ENCODE peak calls at places on chromosomes 2 and 18, in seven cellular contexts. One of them, this sample, is unnamed. For H3K4me1 and H3K27me3, the result is how much of the 10 kb centered on the place peaks cover.

GRCh38 chr2:113700186-113700841 is 56.1 kb downstream of the SLC35F5 start:
- DNase-seq in transverse colon: no peak
- DNase-seq in breast epithelium: no peak
- DNase-seq in right cardiac atrium: peak
- DNase-seq in heart right ventricle: peak
- DNase-seq in Caco-2: no peak
- DNase-seq in CD8-positive, alpha-beta T cell: peak
- DNase-seq in this sample: peak

GRCh38 chr18:41624461-41624860 is 330.6 kb upstream of the PIK3C3 start:
- DNase-seq in transverse colon: no peak
- DNase-seq in breast epithelium: no peak
- DNase-seq in right cardiac atrium: no peak
- DNase-seq in heart right ventricle: no peak
- DNase-seq in Caco-2: no peak
- DNase-seq in CD8-positive, alpha-beta T cell: no peak
- DNase-seq in this sample: no peak

GRCh38 chr2:5389740-5390139 is 302.4 kb upstream of the SOX11 start:
- DNase-seq in transverse colon: no peak
- DNase-seq in breast epithelium: no peak
- DNase-seq in right cardiac atrium: no peak
- DNase-seq in heart right ventricle: peak
- DNase-seq in Caco-2: no peak
- DNase-seq in CD8-positive, alpha-beta T cell: no peak
- DNase-seq in this sample: no peak

GRCh38 chr2:238100049-238100820 is at the start of gene ESPNL:
- DNase-seq in transverse colon: no peak
- DNase-seq in breast epithelium: peak
- DNase-seq in right cardiac atrium: peak
- DNase-seq in heart right ventricle: no peak
- DNase-seq in Caco-2: no peak
- DNase-seq in CD8-positive, alpha-beta T cell: no peak
- DNase-seq in this sample: peak

GRCh38 chr2:42364653-42365052 is 3.6 kb upstream of the COX7A2L start:
- DNase-seq in transverse colon: no peak
- DNase-seq in breast epithelium: no peak
- DNase-seq in right cardiac atrium: no peak
- DNase-seq in heart right ventricle: no peak
- DNase-seq in Caco-2: no peak
- DNase-seq in CD8-positive, alpha-beta T cell: no peak
- DNase-seq in this sample: no peak

GRCh38 chr18:9787716-9788115 is 79.6 kb downstream of the RAB31 start:
- DNase-seq in transverse colon: no peak
- DNase-seq in breast epithelium: no peak
- DNase-seq in right cardiac atrium: no peak
- DNase-seq in heart right ventricle: no peak
- DNase-seq in Caco-2: no peak
- DNase-seq in CD8-positive, alpha-beta T cell: no peak
- DNase-seq in this sample: no peak

GRCh38 chr18:70536370-70537062 is 247.7 kb downstream of the SOCS6 start:
- DNase-seq in transverse colon: no peak
- DNase-seq in breast epithelium: no peak
- DNase-seq in right cardiac atrium: no peak
- DNase-seq in heart right ventricle: no peak
- DNase-seq in Caco-2: no peak
- DNase-seq in CD8-positive, alpha-beta T cell: no peak
- DNase-seq in this sample: no peak

GRCh38 chr18:649341-649740 is 8.1 kb upstream of the TYMS start:
- DNase-seq in transverse colon: no peak
- DNase-seq in breast epithelium: no peak
- DNase-seq in right cardiac atrium: no peak
- DNase-seq in heart right ventricle: no peak
- DNase-seq in Caco-2: no peak
- DNase-seq in CD8-positive, alpha-beta T cell: no peak
- DNase-seq in this sample: no peak

GRCh38 chr2:173496746-173497145 is 142.1 kb downstream of the CDCA7 start:
- DNase-seq in transverse colon: no peak
- DNase-seq in breast epithelium: no peak
- DNase-seq in right cardiac atrium: no peak
- DNase-seq in heart right ventricle: no peak
- DNase-seq in Caco-2: no peak
- DNase-seq in CD8-positive, alpha-beta T cell: no peak
- DNase-seq in this sample: no peak

GRCh38 chr18:8951491-8951890 is 151.0 kb upstream of the NDUFV2 start:
- DNase-seq in transverse colon: no peak
- DNase-seq in breast epithelium: no peak
- DNase-seq in right cardiac atrium: no peak
- DNase-seq in heart right ventricle: no peak
- DNase-seq in Caco-2: no peak
- DNase-seq in CD8-positive, alpha-beta T cell: no peak
- DNase-seq in this sample: peak

GRCh38 chr2:626491-627339 is 50.5 kb downstream of the TMEM18 start:
- DNase-seq in transverse colon: no peak
- DNase-seq in breast epithelium: no peak
- DNase-seq in right cardiac atrium: no peak
- DNase-seq in heart right ventricle: no peak
- DNase-seq in Caco-2: no peak
- DNase-seq in CD8-positive, alpha-beta T cell: no peak
- DNase-seq in this sample: no peak

GRCh38 chr2:101327863-101328394 is 19.4 kb upstream of the RNF149 start:
- DNase-seq in transverse colon: peak
- DNase-seq in breast epithelium: peak
- DNase-seq in right cardiac atrium: no peak
- DNase-seq in heart right ventricle: no peak
- DNase-seq in Caco-2: peak
- DNase-seq in CD8-positive, alpha-beta T cell: no peak
- DNase-seq in this sample: peak
- H3K4me1 ChIP-seq in transverse colon: under half
- H3K4me1 ChIP-seq in breast epithelium: under half
- H3K4me1 ChIP-seq in right cardiac atrium: under half
- H3K4me1 ChIP-seq in heart right ventricle: under half
- H3K4me1 ChIP-seq in Caco-2: under half
- H3K4me1 ChIP-seq in CD8-positive, alpha-beta T cell: half or more
- H3K4me1 ChIP-seq in this sample: under half

GRCh38 chr2:240199133-240199870 is 58.8 kb upstream of the OTOS start:
- DNase-seq in transverse colon: no peak
- DNase-seq in breast epithelium: no peak
- DNase-seq in right cardiac atrium: no peak
- DNase-seq in heart right ventricle: no peak
- DNase-seq in Caco-2: no peak
- DNase-seq in CD8-positive, alpha-beta T cell: no peak
- DNase-seq in this sample: no peak
- H3K27me3 ChIP-seq in transverse colon: under half
- H3K27me3 ChIP-seq in breast epithelium: under half
- H3K27me3 ChIP-seq in right cardiac atrium: under half
- H3K27me3 ChIP-seq in heart right ventricle: under half
- H3K27me3 ChIP-seq in Caco-2: under half
- H3K27me3 ChIP-seq in CD8-positive, alpha-beta T cell: under half
- H3K27me3 ChIP-seq in this sample: under half

GRCh38 chr2:37919631-37920032 is 5.5 kb upstream of the RMDN2 start:
- DNase-seq in transverse colon: no peak
- DNase-seq in breast epithelium: no peak
- DNase-seq in right cardiac atrium: no peak
- DNase-seq in heart right ventricle: no peak
- DNase-seq in Caco-2: no peak
- DNase-seq in CD8-positive, alpha-beta T cell: no peak
- DNase-seq in this sample: peak

GRCh38 chr2:37918742-37919186 is 6.3 kb upstream of the RMDN2 start:
- DNase-seq in transverse colon: no peak
- DNase-seq in breast epithelium: no peak
- DNase-seq in right cardiac atrium: no peak
- DNase-seq in heart right ventricle: no peak
- DNase-seq in Caco-2: no peak
- DNase-seq in CD8-positive, alpha-beta T cell: no peak
- DNase-seq in this sample: peak

GRCh38 chr2:37915773-37916172 is 9.3 kb upstream of the RMDN2 start:
- DNase-seq in transverse colon: no peak
- DNase-seq in breast epithelium: no peak
- DNase-seq in right cardiac atrium: no peak
- DNase-seq in heart right ventricle: no peak
- DNase-seq in Caco-2: no peak
- DNase-seq in CD8-positive, alpha-beta T cell: no peak
- DNase-seq in this sample: no peak

GRCh38 chr2:37916512-37917082 is 8.5 kb upstream of the RMDN2 start:
- DNase-seq in transverse colon: peak
- DNase-seq in breast epithelium: no peak
- DNase-seq in right cardiac atrium: peak
- DNase-seq in heart right ventricle: no peak
- DNase-seq in Caco-2: no peak
- DNase-seq in CD8-positive, alpha-beta T cell: no peak
- DNase-seq in this sample: peak

DNA sequence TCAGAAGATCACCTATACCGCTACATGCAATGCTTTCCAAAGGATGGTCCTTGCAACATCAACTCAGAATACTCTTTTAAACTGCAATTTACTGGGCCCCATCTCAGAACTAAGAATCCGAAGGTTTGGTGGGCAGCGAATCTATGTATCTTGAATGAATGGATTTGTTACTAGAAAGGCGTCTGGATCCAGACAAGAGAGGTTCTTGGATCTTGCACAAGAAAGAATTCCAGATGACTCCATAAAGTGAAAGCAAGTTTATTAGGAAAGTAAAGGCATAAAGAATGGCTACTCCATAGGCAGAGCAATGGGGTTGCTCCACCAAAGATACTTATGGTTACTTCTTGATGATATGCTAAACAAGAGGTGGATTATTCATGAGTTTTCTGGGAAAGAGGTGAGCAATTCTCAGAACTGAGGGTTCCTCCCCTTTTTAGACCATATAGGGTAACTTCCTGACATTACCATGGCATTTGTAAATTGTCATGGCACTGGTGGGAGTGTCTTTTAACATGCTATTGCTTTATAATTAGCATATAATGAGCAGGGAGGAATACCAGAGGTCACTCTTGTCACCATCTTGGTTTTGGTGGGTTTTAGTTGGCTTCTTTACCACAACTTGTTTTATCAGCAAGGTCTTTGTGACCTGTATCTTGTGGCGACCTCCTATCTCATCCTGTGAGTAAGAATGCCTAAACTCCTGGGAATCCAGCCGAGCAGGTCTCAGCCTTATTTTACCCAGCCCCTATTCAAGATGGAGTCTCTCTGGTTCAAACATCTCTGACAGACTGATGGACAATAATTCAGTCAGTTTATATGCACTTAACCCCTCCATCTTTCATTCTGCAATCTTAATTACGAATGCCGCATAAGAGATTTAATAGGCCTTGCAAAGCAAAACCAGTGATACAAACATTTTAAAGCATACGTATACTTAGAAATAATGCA is 7.5 kb upstream of the RMDN2 start:
- DNase-seq in transverse colon: no peak
- DNase-seq in breast epithelium: no peak
- DNase-seq in right cardiac atrium: no peak
- DNase-seq in heart right ventricle: no peak
- DNase-seq in Caco-2: no peak
- DNase-seq in CD8-positive, alpha-beta T cell: no peak
- DNase-seq in this sample: no peak
- H3K4me3 ChIP-seq in transverse colon: no peak
- H3K4me3 ChIP-seq in breast epithelium: no peak
- H3K4me3 ChIP-seq in right cardiac atrium: no peak
- H3K4me3 ChIP-seq in heart right ventricle: no peak
- H3K4me3 ChIP-seq in Caco-2: no peak
- H3K4me3 ChIP-seq in CD8-positive, alpha-beta T cell: no peak
- H3K4me3 ChIP-seq in this sample: no peak

DNA sequence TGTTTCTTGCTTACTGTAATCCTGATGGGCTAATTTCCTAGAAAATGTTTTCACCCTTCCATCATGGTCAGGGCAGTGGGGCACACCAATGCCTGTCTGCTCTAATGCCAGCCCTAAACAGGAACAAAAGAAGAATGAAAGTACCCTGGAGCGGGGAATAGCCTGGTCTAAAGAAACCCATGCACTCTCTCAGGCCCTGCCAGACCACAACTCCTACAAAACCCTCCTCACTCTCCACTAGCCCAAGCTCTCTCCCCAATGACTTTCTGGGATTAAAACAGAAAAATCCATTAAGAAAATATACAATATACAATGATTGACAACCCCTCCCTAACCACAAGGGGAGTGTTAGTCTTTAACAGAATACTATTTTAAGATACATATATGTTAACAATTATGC is 67.6 kb downstream of the AAK1 start:
- DNase-seq in transverse colon: no peak
- DNase-seq in breast epithelium: no peak
- DNase-seq in right cardiac atrium: no peak
- DNase-seq in heart right ventricle: no peak
- DNase-seq in Caco-2: no peak
- DNase-seq in CD8-positive, alpha-beta T cell: no peak
- DNase-seq in this sample: no peak
- H3K4me1 ChIP-seq in transverse colon: under half
- H3K4me1 ChIP-seq in breast epithelium: under half
- H3K4me1 ChIP-seq in right cardiac atrium: under half
- H3K4me1 ChIP-seq in heart right ventricle: half or more
- H3K4me1 ChIP-seq in Caco-2: under half
- H3K4me1 ChIP-seq in CD8-positive, alpha-beta T cell: half or more
- H3K4me1 ChIP-seq in this sample: under half

GRCh38 chr2:29479566-29479965 is 364.4 kb downstream of the CLIP4 start:
- DNase-seq in transverse colon: no peak
- DNase-seq in breast epithelium: no peak
- DNase-seq in right cardiac atrium: no peak
- DNase-seq in heart right ventricle: no peak
- DNase-seq in Caco-2: no peak
- DNase-seq in CD8-positive, alpha-beta T cell: no peak
- DNase-seq in this sample: no peak

GRCh38 chr2:29480423-29480822 is 365.2 kb downstream of the CLIP4 start:
- DNase-seq in transverse colon: peak
- DNase-seq in breast epithelium: no peak
- DNase-seq in right cardiac atrium: no peak
- DNase-seq in heart right ventricle: no peak
- DNase-seq in Caco-2: no peak
- DNase-seq in CD8-positive, alpha-beta T cell: no peak
- DNase-seq in this sample: no peak

GRCh38 chr2:29477186-29477585 is 362.0 kb downstream of the CLIP4 start:
- DNase-seq in transverse colon: no peak
- DNase-seq in breast epithelium: no peak
- DNase-seq in right cardiac atrium: no peak
- DNase-seq in heart right ventricle: no peak
- DNase-seq in Caco-2: no peak
- DNase-seq in CD8-positive, alpha-beta T cell: no peak
- DNase-seq in this sample: no peak

GRCh38 chr2:29478641-29479040 is 363.4 kb downstream of the CLIP4 start:
- DNase-seq in transverse colon: no peak
- DNase-seq in breast epithelium: no peak
- DNase-seq in right cardiac atrium: no peak
- DNase-seq in heart right ventricle: no peak
- DNase-seq in Caco-2: no peak
- DNase-seq in CD8-positive, alpha-beta T cell: no peak
- DNase-seq in this sample: no peak

DNA sequence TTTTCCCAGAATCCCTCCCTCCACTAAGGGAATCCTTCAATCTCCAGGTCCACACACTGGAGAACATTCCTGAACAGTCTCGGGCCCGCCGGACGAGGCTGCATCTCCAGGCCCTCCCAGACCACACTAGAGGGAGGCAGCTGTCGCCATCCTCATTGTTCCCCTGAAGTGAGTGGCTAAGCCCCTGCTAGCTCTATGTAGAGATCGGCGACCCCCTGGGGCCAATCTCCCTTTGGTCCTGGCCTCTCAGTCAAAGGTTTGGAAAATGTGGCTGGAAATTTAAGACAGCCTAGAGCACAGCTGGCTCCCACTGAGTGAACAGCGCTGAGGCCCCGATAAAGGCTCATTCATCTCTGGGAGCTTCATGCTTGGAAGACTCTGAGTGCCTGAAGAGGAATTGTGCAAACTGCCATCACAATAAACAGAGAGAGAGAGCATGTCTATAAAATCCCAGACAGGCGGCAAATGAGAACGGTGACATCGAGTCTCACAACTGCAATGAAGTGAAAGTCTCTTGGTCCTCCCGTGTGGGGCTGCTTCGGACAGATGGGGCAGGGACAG is 360.3 kb downstream of the CLIP4 start:
- DNase-seq in transverse colon: no peak
- DNase-seq in breast epithelium: no peak
- DNase-seq in right cardiac atrium: no peak
- DNase-seq in heart right ventricle: no peak
- DNase-seq in Caco-2: no peak
- DNase-seq in CD8-positive, alpha-beta T cell: no peak
- DNase-seq in this sample: no peak
- H3K27me3 ChIP-seq in transverse colon: under half
- H3K27me3 ChIP-seq in breast epithelium: under half
- H3K27me3 ChIP-seq in right cardiac atrium: under half
- H3K27me3 ChIP-seq in heart right ventricle: under half
- H3K27me3 ChIP-seq in Caco-2: under half
- H3K27me3 ChIP-seq in CD8-positive, alpha-beta T cell: under half
- H3K27me3 ChIP-seq in this sample: under half

This sample was measured in small intestine.